ENCODE peak calls at places on chromosomes 3 and 15, in seven cellular contexts. One of them, this sample, is unnamed. For H3K4me1, the result is how much of the 10 kb centered on the place peaks cover.

GRCh38 chr15:35168464-35168863 is 83.4 kb upstream of the NANOGP8 start:
- DNase-seq in stomach: no peak
- DNase-seq in ovary: no peak
- DNase-seq in endothelial cell of umbilical vein: peak
- DNase-seq in PC-3: peak
- DNase-seq in left ventricle myocardium inferior: no peak
- DNase-seq in GM23338: no peak
- DNase-seq in this sample: no peak

GRCh38 chr3:174216019-174216418 is 643.1 kb upstream of the NAALADL2 start:
- DNase-seq in left ventricle myocardium inferior: no peak
- DNase-seq in ovary: no peak
- DNase-seq in endothelial cell of umbilical vein: no peak
- DNase-seq in stomach: no peak
- DNase-seq in PC-3: no peak
- DNase-seq in GM23338: no peak
- DNase-seq in this sample: no peak

GRCh38 chr3:185330238-185330637 is 32.7 kb upstream of the MAP3K13 start:
- DNase-seq in PC-3: no peak
- DNase-seq in ovary: no peak
- DNase-seq in left ventricle myocardium inferior: no peak
- DNase-seq in stomach: no peak
- DNase-seq in endothelial cell of umbilical vein: no peak
- DNase-seq in GM23338: no peak
- DNase-seq in this sample: no peak

GRCh38 chr3:3743754-3744153 is 55.5 kb upstream of the LRRN1 start:
- DNase-seq in stomach: no peak
- DNase-seq in endothelial cell of umbilical vein: no peak
- DNase-seq in PC-3: no peak
- DNase-seq in GM23338: no peak
- DNase-seq in left ventricle myocardium inferior: no peak
- DNase-seq in ovary: no peak
- DNase-seq in this sample: no peak

GRCh38 chr15:63874616-63875015 is 40.9 kb upstream of the HERC1 start:
- DNase-seq in left ventricle myocardium inferior: no peak
- DNase-seq in PC-3: no peak
- DNase-seq in endothelial cell of umbilical vein: no peak
- DNase-seq in stomach: no peak
- DNase-seq in GM23338: no peak
- DNase-seq in ovary: no peak
- DNase-seq in this sample: no peak

GRCh38 chr3:38314767-38315487 is 31.7 kb upstream of the XYLB start:
- DNase-seq in left ventricle myocardium inferior: no peak
- DNase-seq in ovary: no peak
- DNase-seq in PC-3: no peak
- DNase-seq in stomach: no peak
- DNase-seq in GM23338: peak
- DNase-seq in endothelial cell of umbilical vein: no peak
- DNase-seq in this sample: no peak

GRCh38 chr15:72534522-72534921 is 60.4 kb downstream of the ARIH1 start:
- DNase-seq in left ventricle myocardium inferior: no peak
- DNase-seq in ovary: no peak
- DNase-seq in GM23338: no peak
- DNase-seq in endothelial cell of umbilical vein: no peak
- DNase-seq in PC-3: no peak
- DNase-seq in stomach: no peak
- DNase-seq in this sample: peak

GRCh38 chr15:73991260-73991659 is 835 bp downstream of the STOML1 start:
- DNase-seq in PC-3: no peak
- DNase-seq in ovary: peak
- DNase-seq in left ventricle myocardium inferior: peak
- DNase-seq in stomach: no peak
- DNase-seq in endothelial cell of umbilical vein: peak
- DNase-seq in GM23338: peak
- DNase-seq in this sample: no peak

GRCh38 chr15:101561584-101561906 is 72.0 kb upstream of the PCSK6 start:
- DNase-seq in stomach: no peak
- DNase-seq in GM23338: no peak
- DNase-seq in PC-3: no peak
- DNase-seq in endothelial cell of umbilical vein: no peak
- DNase-seq in left ventricle myocardium inferior: no peak
- DNase-seq in ovary: no peak
- DNase-seq in this sample: no peak

GRCh38 chr3:87082806-87083440 is 92.0 kb upstream of the VGLL3 start:
- DNase-seq in ovary: no peak
- DNase-seq in left ventricle myocardium inferior: no peak
- DNase-seq in endothelial cell of umbilical vein: peak
- DNase-seq in PC-3: peak
- DNase-seq in stomach: no peak
- DNase-seq in GM23338: peak
- DNase-seq in this sample: no peak

GRCh38 chr15:101315736-101316135 is 20.7 kb upstream of the SNRPA1 start:
- DNase-seq in stomach: no peak
- DNase-seq in PC-3: no peak
- DNase-seq in left ventricle myocardium inferior: no peak
- DNase-seq in endothelial cell of umbilical vein: no peak
- DNase-seq in ovary: no peak
- DNase-seq in GM23338: no peak
- DNase-seq in this sample: no peak

GRCh38 chr3:174891524-174892203 is 32.5 kb downstream of the NAALADL2 start:
- DNase-seq in endothelial cell of umbilical vein: peak
- DNase-seq in stomach: no peak
- DNase-seq in PC-3: no peak
- DNase-seq in GM23338: peak
- DNase-seq in left ventricle myocardium inferior: no peak
- DNase-seq in ovary: no peak
- DNase-seq in this sample: no peak

GRCh38 chr15:23687143-23687470 is at the start of gene NDN:
- DNase-seq in left ventricle myocardium inferior: peak
- DNase-seq in GM23338: peak
- DNase-seq in ovary: peak
- DNase-seq in PC-3: no peak
- DNase-seq in endothelial cell of umbilical vein: peak
- DNase-seq in stomach: peak
- DNase-seq in this sample: no peak

GRCh38 chr3:10505791-10506585 is 602 bp upstream of the ATP2B2 start:
- DNase-seq in endothelial cell of umbilical vein: no peak
- DNase-seq in left ventricle myocardium inferior: no peak
- DNase-seq in GM23338: no peak
- DNase-seq in PC-3: no peak
- DNase-seq in ovary: no peak
- DNase-seq in stomach: no peak
- DNase-seq in this sample: no peak

GRCh38 chr3:185351371-185351770 is 11.6 kb upstream of the MAP3K13 start:
- DNase-seq in left ventricle myocardium inferior: no peak
- DNase-seq in ovary: no peak
- DNase-seq in stomach: no peak
- DNase-seq in GM23338: no peak
- DNase-seq in PC-3: no peak
- DNase-seq in endothelial cell of umbilical vein: no peak
- DNase-seq in this sample: no peak

GRCh38 chr3:172546105-172546504 is 22.9 kb upstream of the TNFSF10 start:
- DNase-seq in left ventricle myocardium inferior: no peak
- DNase-seq in stomach: no peak
- DNase-seq in PC-3: peak
- DNase-seq in GM23338: no peak
- DNase-seq in ovary: no peak
- DNase-seq in endothelial cell of umbilical vein: no peak
- DNase-seq in this sample: no peak

GRCh38 chr3:30948436-30948835 is 54.0 kb upstream of the GADL1 start:
- DNase-seq in endothelial cell of umbilical vein: no peak
- DNase-seq in GM23338: no peak
- DNase-seq in left ventricle myocardium inferior: no peak
- DNase-seq in ovary: no peak
- DNase-seq in stomach: no peak
- DNase-seq in PC-3: no peak
- DNase-seq in this sample: no peak

GRCh38 chr3:136818851-136819783 is at the start of gene SLC35G2:
- DNase-seq in ovary: peak
- DNase-seq in left ventricle myocardium inferior: peak
- DNase-seq in GM23338: peak
- DNase-seq in PC-3: peak
- DNase-seq in endothelial cell of umbilical vein: peak
- DNase-seq in stomach: peak
- DNase-seq in this sample: peak

GRCh38 chr3:157257101-157257500 is 97.2 kb upstream of the CCNL1 start:
- DNase-seq in GM23338: no peak
- DNase-seq in endothelial cell of umbilical vein: no peak
- DNase-seq in ovary: no peak
- DNase-seq in PC-3: no peak
- DNase-seq in stomach: no peak
- DNase-seq in left ventricle myocardium inferior: no peak
- DNase-seq in this sample: no peak

GRCh38 chr3:124826703-124827102 is 60.5 kb downstream of the ITGB5 start:
- DNase-seq in left ventricle myocardium inferior: no peak
- DNase-seq in ovary: no peak
- DNase-seq in endothelial cell of umbilical vein: peak
- DNase-seq in PC-3: peak
- DNase-seq in stomach: no peak
- DNase-seq in GM23338: peak
- DNase-seq in this sample: no peak

GRCh38 chr15:32818758-32819405 is 101.1 kb downstream of the GREM1 start:
- DNase-seq in stomach: no peak
- DNase-seq in PC-3: no peak
- DNase-seq in GM23338: no peak
- DNase-seq in left ventricle myocardium inferior: no peak
- DNase-seq in ovary: no peak
- DNase-seq in endothelial cell of umbilical vein: no peak
- DNase-seq in this sample: no peak

GRCh38 chr15:41971089-41971892 is 1.1 kb downstream of the EHD4 start:
- DNase-seq in GM23338: peak
- DNase-seq in stomach: peak
- DNase-seq in left ventricle myocardium inferior: peak
- DNase-seq in PC-3: peak
- DNase-seq in ovary: peak
- DNase-seq in endothelial cell of umbilical vein: peak
- DNase-seq in this sample: peak

GRCh38 chr15:41972341-41973237 is at the start of gene EHD4:
- DNase-seq in left ventricle myocardium inferior: peak
- DNase-seq in PC-3: peak
- DNase-seq in GM23338: peak
- DNase-seq in stomach: peak
- DNase-seq in endothelial cell of umbilical vein: peak
- DNase-seq in ovary: peak
- DNase-seq in this sample: peak

GRCh38 chr15:41969851-41970431 is 2.4 kb downstream of the EHD4 start:
- DNase-seq in ovary: no peak
- DNase-seq in GM23338: no peak
- DNase-seq in stomach: peak
- DNase-seq in endothelial cell of umbilical vein: peak
- DNase-seq in left ventricle myocardium inferior: no peak
- DNase-seq in PC-3: peak
- DNase-seq in this sample: peak

GRCh38 chr15:41970456-41970855 is 1.9 kb downstream of the EHD4 start:
- DNase-seq in GM23338: no peak
- DNase-seq in endothelial cell of umbilical vein: no peak
- DNase-seq in left ventricle myocardium inferior: no peak
- DNase-seq in stomach: peak
- DNase-seq in PC-3: no peak
- DNase-seq in ovary: no peak
- DNase-seq in this sample: no peak

DNA sequence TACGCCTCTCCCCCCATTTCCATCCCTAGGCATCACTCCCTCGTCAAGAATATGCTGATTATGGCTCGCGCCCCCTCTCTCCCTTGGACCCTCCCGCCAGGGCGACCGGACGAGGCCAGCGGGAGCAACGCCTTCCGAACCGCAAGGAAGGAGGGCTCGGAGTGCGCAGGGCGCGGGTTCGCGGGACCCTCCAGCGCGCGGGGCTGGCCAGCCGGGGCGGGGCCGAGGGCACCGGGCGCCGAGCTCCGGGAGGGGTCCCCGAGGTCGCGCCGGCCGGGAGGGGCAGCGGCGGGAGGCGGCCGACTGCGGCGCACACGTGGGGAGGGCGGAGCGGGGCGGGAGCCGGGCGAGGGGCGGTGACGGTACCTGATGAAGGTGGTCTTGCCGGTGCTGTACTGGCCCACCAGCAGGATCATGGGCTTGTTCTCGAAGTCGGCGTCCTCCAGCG is 440 bp downstream of the EHD4 start:
- DNase-seq in GM23338: peak
- DNase-seq in ovary: no peak
- DNase-seq in endothelial cell of umbilical vein: peak
- DNase-seq in left ventricle myocardium inferior: peak
- DNase-seq in PC-3: no peak
- DNase-seq in stomach: peak
- DNase-seq in this sample: no peak
- H3K4me1 ChIP-seq in GM23338: under half
- H3K4me1 ChIP-seq in ovary: under half
- H3K4me1 ChIP-seq in endothelial cell of umbilical vein: under half
- H3K4me1 ChIP-seq in left ventricle myocardium inferior: half or more
- H3K4me1 ChIP-seq in PC-3: under half
- H3K4me1 ChIP-seq in stomach: under half
- H3K4me1 ChIP-seq in this sample: half or more

GRCh38 chr3:197317250-197317963 is 19.0 kb upstream of the DLG1 start:
- DNase-seq in left ventricle myocardium inferior: no peak
- DNase-seq in ovary: no peak
- DNase-seq in GM23338: no peak
- DNase-seq in stomach: no peak
- DNase-seq in endothelial cell of umbilical vein: no peak
- DNase-seq in PC-3: peak
- DNase-seq in this sample: no peak
- H3K27ac ChIP-seq in left ventricle myocardium inferior: no peak
- H3K27ac ChIP-seq in ovary: no peak
- H3K27ac ChIP-seq in GM23338: no peak
- H3K27ac ChIP-seq in stomach: no peak
- H3K27ac ChIP-seq in endothelial cell of umbilical vein: no peak
- H3K27ac ChIP-seq in PC-3: no peak
- H3K27ac ChIP-seq in this sample: no peak

GRCh38 chr15:75649045-75649761 is 1.5 kb downstream of the SNX33 start:
- DNase-seq in PC-3: no peak
- DNase-seq in ovary: no peak
- DNase-seq in GM23338: no peak
- DNase-seq in stomach: no peak
- DNase-seq in left ventricle myocardium inferior: no peak
- DNase-seq in endothelial cell of umbilical vein: no peak
- DNase-seq in this sample: no peak
- H3K4me1 ChIP-seq in PC-3: half or more
- H3K4me1 ChIP-seq in ovary: under half
- H3K4me1 ChIP-seq in GM23338: under half
- H3K4me1 ChIP-seq in stomach: half or more
- H3K4me1 ChIP-seq in left ventricle myocardium inferior: half or more
- H3K4me1 ChIP-seq in endothelial cell of umbilical vein: under half
- H3K4me1 ChIP-seq in this sample: under half

DNA sequence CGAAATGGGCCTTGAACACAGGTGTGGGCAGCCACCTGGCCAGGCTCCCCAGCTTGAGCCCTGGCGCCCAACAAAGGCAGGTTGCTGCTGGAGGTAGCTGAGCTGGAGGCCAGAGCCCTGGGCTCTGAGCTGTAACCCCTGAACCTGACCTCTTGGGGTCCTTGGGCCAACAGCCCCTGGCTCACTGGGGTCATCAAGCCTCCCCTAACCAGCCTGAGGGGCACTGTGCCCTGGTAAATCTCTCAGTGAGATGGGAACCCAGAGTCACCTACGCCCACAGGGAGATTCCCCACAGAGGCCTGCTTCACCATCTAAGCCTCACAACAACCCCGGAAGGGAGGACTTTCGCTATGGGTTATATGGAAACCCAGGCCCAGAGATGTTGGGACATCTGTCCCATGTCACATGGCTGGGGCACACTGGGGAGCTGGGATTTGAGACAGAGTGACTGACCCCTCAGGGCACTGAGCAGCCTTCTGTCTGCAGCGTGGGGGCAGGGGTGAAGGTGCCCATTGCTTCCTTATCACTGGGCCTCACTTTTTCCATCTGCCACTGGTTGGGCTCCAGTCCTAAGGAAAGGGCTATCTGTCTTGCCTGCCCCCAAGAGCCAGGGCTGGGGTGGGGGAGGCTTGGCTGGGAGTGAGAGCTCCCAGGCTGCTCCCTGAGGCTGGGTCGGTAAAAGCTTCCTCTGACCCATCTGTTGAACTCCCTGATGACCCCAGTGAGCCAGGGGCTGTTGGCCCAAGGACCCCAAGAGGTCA is 59.1 kb downstream of the IQSEC1 start:
- DNase-seq in PC-3: no peak
- DNase-seq in left ventricle myocardium inferior: no peak
- DNase-seq in stomach: no peak
- DNase-seq in endothelial cell of umbilical vein: no peak
- DNase-seq in ovary: no peak
- DNase-seq in GM23338: no peak
- DNase-seq in this sample: peak
- H3K27ac ChIP-seq in PC-3: no peak
- H3K27ac ChIP-seq in left ventricle myocardium inferior: peak
- H3K27ac ChIP-seq in stomach: peak
- H3K27ac ChIP-seq in endothelial cell of umbilical vein: no peak
- H3K27ac ChIP-seq in ovary: no peak
- H3K27ac ChIP-seq in GM23338: no peak
- H3K27ac ChIP-seq in this sample: peak